ENCODE peak calls at places on chromosomes 7 and 10, in seven cellular contexts. I is fibroblast of lung; S is brain microvascular endothelial cell; U is mucosa of descending colon; Y is kidney epithelial cell; B is CD8-positive, alpha-beta T cell; R is Panc1. H is an unnamed sample.
A peak's percentile ranks its signal among the peaks of the same experiment; 100 is the strongest.

GRCh38 chr10:49606981-49607535 is 3.1 kb upstream of the SLC18A3 start:
- DNase-seq in I (peak; percentile 48), S (peak; percentile 71), U (no peak), Y (peak; percentile 19), B (peak; percentile 30), R (no peak), H (peak; percentile 69)

GRCh38 chr7:73970801-73971229 is 57.2 kb upstream of the ELN start:
- DNase-seq in I (no peak), S (no peak), U (no peak), Y (no peak), B (no peak), R (no peak), H (no peak)

GRCh38 chr7:22624781-22625180 is 102.2 kb upstream of the IL6 start:
- DNase-seq in I (no peak), S (no peak), U (no peak), Y (no peak), B (no peak), R (no peak), H (no peak)

GRCh38 chr7:20164420-20165145 is 52.6 kb downstream of the MACC1 start:
- DNase-seq in I (peak; percentile 70), S (no peak), U (no peak), Y (no peak), B (no peak), R (no peak), H (no peak)

GRCh38 chr10:124152781-124153600 is 59.6 kb upstream of the CHST15 start:
- DNase-seq in I (peak; percentile 79), S (peak; percentile 86), U (peak; percentile 71), Y (peak; percentile 97), B (no peak), R (peak; percentile 87), H (peak; percentile 62)

GRCh38 chr10:45602082-45602730 is 70.4 kb downstream of the ZFAND4 start:
- DNase-seq in I (peak; percentile 58), S (peak; percentile 44), U (no peak), Y (peak; percentile 12), B (no peak), R (no peak), H (no peak)

GRCh38 chr7:20327047-20327446 is 3.7 kb upstream of the ITGB8 start:
- DNase-seq in I (peak; percentile 74), S (peak; percentile 37), U (no peak), Y (no peak), B (no peak), R (no peak), H (no peak)

GRCh38 chr7:26993816-26994810 is 101.7 kb downstream of the HOXA1 start:
- DNase-seq in I (peak; percentile 75), S (no peak), U (no peak), Y (no peak), B (no peak), R (no peak), H (no peak)

GRCh38 chr7:77799078-77799964 is 748 bp downstream of the PHTF2 start:
- DNase-seq in I (peak; percentile 33), S (peak; percentile 4), U (peak; percentile 78), Y (no peak), B (no peak), R (no peak), H (no peak)

GRCh38 chr10:91367127-91367531 is 43.0 kb upstream of the HECTD2 start:
- DNase-seq in I (no peak), S (no peak), U (no peak), Y (no peak), B (no peak), R (no peak), H (no peak)

GRCh38 chr10:81820418-81820817 is 54.6 kb upstream of the NRG3 start:
- DNase-seq in I (no peak), S (no peak), U (no peak), Y (peak; percentile 5), B (no peak), R (no peak), H (no peak)

GRCh38 chr7:116170180-116170579 is 40.2 kb upstream of the TES start:
- DNase-seq in I (no peak), S (no peak), U (no peak), Y (no peak), B (no peak), R (no peak), H (no peak)

GRCh38 chr10:26486985-26487850 is 49.1 kb downstream of the APBB1IP start:
- DNase-seq in I (peak; percentile 64), S (peak; percentile 90), U (no peak), Y (peak; percentile 97), B (peak; percentile 16), R (no peak), H (peak; percentile 65)

GRCh38 chr7:106573738-106574137 is 87.2 kb downstream of the CCDC71L start:
- DNase-seq in I (no peak), S (no peak), U (no peak), Y (no peak), B (no peak), R (no peak), H (no peak)

GRCh38 chr10:17349717-17350116 is 104.7 kb downstream of the ST8SIA6 start:
- DNase-seq in I (peak; percentile 3), S (no peak), U (no peak), Y (no peak), B (no peak), R (no peak), H (no peak)

GRCh38 chr10:35598379-35598778 is 6.8 kb upstream of the GJD4 start:
- DNase-seq in I (no peak), S (no peak), U (no peak), Y (no peak), B (no peak), R (no peak), H (no peak)

GRCh38 chr10:4083509-4084003 is 298.5 kb upstream of the KLF6 start:
- DNase-seq in I (peak; percentile 58), S (no peak), U (no peak), Y (no peak), B (no peak), R (no peak), H (no peak)

GRCh38 chr10:12121673-12122072 is 7.8 kb upstream of the SEC61A2 start:
- DNase-seq in I (no peak), S (no peak), U (no peak), Y (no peak), B (no peak), R (no peak), H (peak; percentile 44)
- H3K36me3 ChIP-seq in I (no peaks in the 10 kb centered on the region), S (peaks cover 23% of the 10 kb centered on the region), U (no peaks in the 10 kb centered on the region), Y (no peaks in the 10 kb centered on the region), B (peaks cover 4% of the 10 kb centered on the region), R (no peaks in the 10 kb centered on the region), H (peaks cover 6% of the 10 kb centered on the region)

DNA sequence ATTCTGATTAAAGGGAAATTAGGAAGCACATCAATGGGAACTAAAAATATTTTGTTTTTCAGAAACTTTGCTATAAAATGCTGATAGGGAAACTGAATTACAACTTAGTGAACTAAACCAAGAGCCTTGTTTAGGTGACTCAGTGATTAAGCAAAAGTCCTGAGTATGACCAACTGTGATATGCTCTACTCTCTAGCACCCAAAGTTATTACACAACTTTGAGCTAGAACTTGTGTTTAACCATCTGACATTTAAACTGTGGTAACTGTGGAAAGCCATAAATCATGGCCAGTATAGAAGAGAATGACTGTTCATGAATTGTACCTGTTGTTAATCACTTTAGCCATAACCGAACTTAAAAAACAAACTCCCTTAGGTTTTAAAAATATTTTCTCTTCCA is 127.4 kb downstream of the ZNF365 start:
- DNase-seq in I (peak; percentile 37), S (no peak), U (no peak), Y (no peak), B (no peak), R (no peak), H (no peak)
- TF ChIP-seq CTCF in I (no peak), S (no peak), U (no peak), Y (no peak), B (no peak), R (no peak), H (no peak)

GRCh38 chr7:94397721-94398120 is 3.0 kb downstream of the COL1A2 start:
- DNase-seq in I (no peak), S (no peak), U (no peak), Y (no peak), B (no peak), R (no peak), H (no peak)

GRCh38 chr7:94394399-94395140 is at the start of gene COL1A2:
- DNase-seq in I (peak; percentile 98), S (peak; percentile 96), U (peak; percentile 81), Y (no peak), B (no peak), R (no peak), H (peak; percentile 9)

GRCh38 chr7:94396044-94396443 is 1.3 kb downstream of the COL1A2 start:
- DNase-seq in I (peak; percentile 83), S (peak; percentile 68), U (no peak), Y (no peak), B (no peak), R (no peak), H (no peak)

GRCh38 chr7:94395141-94396041 is 696 bp downstream of the COL1A2 start:
- DNase-seq in I (peak; percentile 95), S (peak; percentile 82), U (no peak), Y (peak; percentile 47), B (no peak), R (peak; percentile 62), H (peak; percentile 12)

GRCh38 chr7:94396606-94397005 is 1.9 kb downstream of the COL1A2 start:
- DNase-seq in I (peak; percentile 57), S (no peak), U (no peak), Y (no peak), B (no peak), R (no peak), H (no peak)
- H3K4me3 ChIP-seq in I (peak overlapping the region; percentile 97), S (peak overlapping the region; percentile 94), U (no peak overlapping the region), Y (peak overlapping the region; percentile 10), B (no peak overlapping the region), R (no peak overlapping the region), H (no peak overlapping the region)

GRCh38 chr7:2374401-2374800 is 19.8 kb downstream of the EIF3B start:
- DNase-seq in I (no peak), S (no peak), U (no peak), Y (no peak), B (no peak), R (no peak), H (no peak)
- H3K36me3 ChIP-seq in I (peaks cover 51% of the 10 kb centered on the region), S (peaks cover 87% of the 10 kb centered on the region), U (peaks cover 35% of the 10 kb centered on the region), Y (peaks cover 5% of the 10 kb centered on the region), B (peaks cover 86% of the 10 kb centered on the region), R (peaks cover 50% of the 10 kb centered on the region), H (peaks cover 74% of the 10 kb centered on the region)

GRCh38 chr10:86261933-86262665 is 104.5 kb downstream of the GRID1 start:
- DNase-seq in I (no peak), S (no peak), U (no peak), Y (no peak), B (no peak), R (peak; percentile 7), H (peak; percentile 15)
- TF ChIP-seq CTCF in I (no peak), S (no peak), U (no peak), Y (peak; percentile 12), B (no peak), R (peak; percentile 83), H (peak; percentile 66)

H was measured in GM06990.